ENCODE peak calls at places on chromosomes 13 and 19, in four cellular contexts. One of them, this sample, is unnamed.

GRCh38 chr19:39405930-39406655 is 554 bp upstream of the ZFP36 start:
- DNase-seq in Calu3: no peak
- DNase-seq in HFFc6: no peak
- DNase-seq in lower lobe of right lung: no peak
- DNase-seq in this sample: no peak

GRCh38 chr19:30556230-30556711 is 184.1 kb downstream of the ZNF536 start:
- DNase-seq in Calu3: no peak
- DNase-seq in HFFc6: no peak
- DNase-seq in lower lobe of right lung: no peak
- DNase-seq in this sample: no peak

GRCh38 chr19:50349277-50350057 is 16.0 kb downstream of the NAPSA start:
- DNase-seq in Calu3: no peak
- DNase-seq in HFFc6: no peak
- DNase-seq in lower lobe of right lung: peak; percentile 18
- DNase-seq in this sample: no peak

GRCh38 chr19:5961969-5962945 is 15.7 kb downstream of the RANBP3 start:
- DNase-seq in Calu3: peak; percentile 11
- DNase-seq in HFFc6: no peak
- DNase-seq in lower lobe of right lung: peak; percentile 81
- DNase-seq in this sample: no peak

GRCh38 chr19:54606230-54606629 is 12.8 kb downstream of the LILRA1 start:
- DNase-seq in Calu3: no peak
- DNase-seq in HFFc6: no peak
- DNase-seq in lower lobe of right lung: no peak
- DNase-seq in this sample: no peak

GRCh38 chr13:24148414-24149305 is 11.9 kb upstream of the SPATA13 start:
- DNase-seq in Calu3: peak; percentile 80
- DNase-seq in HFFc6: peak; percentile 99
- DNase-seq in lower lobe of right lung: peak; percentile 60
- DNase-seq in this sample: peak; percentile 96

GRCh38 chr19:14127176-14127575 is 9.2 kb downstream of the ASF1B start:
- DNase-seq in Calu3: no peak
- DNase-seq in HFFc6: no peak
- DNase-seq in lower lobe of right lung: peak; percentile 80
- DNase-seq in this sample: no peak

GRCh38 chr13:23707674-23708073 is 137.5 kb downstream of the TNFRSF19 start:
- DNase-seq in Calu3: peak; percentile 13
- DNase-seq in HFFc6: peak; percentile 46
- DNase-seq in lower lobe of right lung: no peak
- DNase-seq in this sample: no peak

GRCh38 chr13:73171926-73172325 is 113.1 kb downstream of the KLF5 start:
- DNase-seq in Calu3: no peak
- DNase-seq in HFFc6: peak; percentile 23
- DNase-seq in lower lobe of right lung: no peak
- DNase-seq in this sample: no peak

GRCh38 chr19:48338253-48338755 is 13.0 kb downstream of the EMP3 start:
- DNase-seq in Calu3: no peak
- DNase-seq in HFFc6: no peak
- DNase-seq in lower lobe of right lung: no peak
- DNase-seq in this sample: no peak

GRCh38 chr19:35555301-35556005 is 8.0 kb downstream of the ATP4A start:
- DNase-seq in Calu3: peak; percentile 71
- DNase-seq in HFFc6: no peak
- DNase-seq in lower lobe of right lung: no peak
- DNase-seq in this sample: no peak
- TF ChIP-seq CTCF in Calu3: peak; percentile 77
- TF ChIP-seq CTCF in HFFc6: peak; percentile 55
- TF ChIP-seq CTCF in lower lobe of right lung: no peak
- TF ChIP-seq CTCF in this sample: peak; percentile 21

GRCh38 chr13:40161008-40161694 is 505.3 kb downstream of the FOXO1 start:
- DNase-seq in Calu3: no peak
- DNase-seq in HFFc6: no peak
- DNase-seq in lower lobe of right lung: no peak
- DNase-seq in this sample: no peak
- TF ChIP-seq CTCF in Calu3: no peak
- TF ChIP-seq CTCF in HFFc6: no peak
- TF ChIP-seq CTCF in lower lobe of right lung: no peak
- TF ChIP-seq CTCF in this sample: no peak

DNA sequence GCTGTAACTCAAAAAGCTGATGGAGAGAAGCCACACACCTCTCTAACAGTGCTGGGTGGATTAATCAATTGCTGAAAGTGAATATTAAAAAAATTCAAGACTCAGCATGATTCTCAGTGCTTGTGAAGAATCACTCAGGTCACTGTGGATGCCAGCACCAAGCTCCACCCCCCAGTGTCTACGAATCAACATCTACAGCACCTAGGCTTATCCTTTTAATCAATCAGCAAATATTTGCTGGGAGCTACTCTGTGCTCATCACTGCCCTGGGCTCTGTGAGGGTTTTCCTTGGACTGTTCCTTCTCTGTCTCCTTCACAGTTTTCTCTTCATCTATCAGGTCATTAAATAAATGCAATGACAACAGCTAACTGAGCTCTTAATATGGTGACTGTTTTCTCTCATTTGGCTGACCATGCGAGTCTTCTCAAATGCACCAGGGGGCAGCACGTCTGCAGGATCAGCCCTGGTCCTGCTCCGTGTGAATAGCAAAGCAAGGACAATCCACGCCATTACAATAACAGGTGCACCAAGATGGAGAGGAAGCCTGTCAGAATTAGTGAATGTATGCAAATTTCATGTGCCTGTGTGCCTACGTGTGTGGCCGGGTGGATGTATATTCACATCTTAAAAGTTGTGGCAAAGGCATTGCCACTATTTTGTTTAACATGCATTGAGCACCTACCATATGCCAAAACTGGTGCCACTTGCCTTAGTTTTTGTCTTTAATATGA is 14.6 kb upstream of the C13orf42 start:
- DNase-seq in Calu3: peak; percentile 46
- DNase-seq in HFFc6: peak; percentile 41
- DNase-seq in lower lobe of right lung: peak; percentile 63
- DNase-seq in this sample: peak; percentile 18
- TF ChIP-seq CTCF in Calu3: peak; percentile 54
- TF ChIP-seq CTCF in HFFc6: peak; percentile 87
- TF ChIP-seq CTCF in lower lobe of right lung: peak; percentile 74
- TF ChIP-seq CTCF in this sample: peak; percentile 77

GRCh38 chr13:62357887-62358645 is 942.4 kb upstream of the PCDH20 start:
- DNase-seq in Calu3: peak; percentile 11
- DNase-seq in HFFc6: no peak
- DNase-seq in lower lobe of right lung: no peak
- DNase-seq in this sample: peak; percentile 2
- TF ChIP-seq CTCF in Calu3: no peak
- TF ChIP-seq CTCF in HFFc6: no peak
- TF ChIP-seq CTCF in lower lobe of right lung: no peak
- TF ChIP-seq CTCF in this sample: peak; percentile 53

DNA sequence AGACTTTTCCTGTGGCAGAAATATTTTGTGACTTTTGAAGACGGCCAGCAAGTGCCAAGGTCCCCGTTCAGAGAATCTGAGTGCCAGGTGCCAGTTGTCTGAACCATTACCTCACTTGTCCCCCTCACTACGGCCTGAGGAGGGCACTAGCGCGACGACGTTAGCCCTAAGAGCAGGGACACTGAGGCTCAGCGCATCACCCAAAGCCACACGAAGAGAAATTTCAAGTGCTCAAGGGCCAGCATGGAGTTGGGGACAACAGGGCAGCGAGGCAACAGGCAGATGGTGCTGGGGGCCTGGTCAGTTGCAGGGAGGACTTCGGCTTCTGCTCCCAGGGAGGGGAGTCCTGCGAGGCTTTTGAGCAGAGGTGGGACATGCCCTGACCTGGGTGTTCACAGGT is 9.5 kb upstream of the TYK2 start:
- DNase-seq in Calu3: no peak
- DNase-seq in HFFc6: no peak
- DNase-seq in lower lobe of right lung: no peak
- DNase-seq in this sample: no peak
- TF ChIP-seq CTCF in Calu3: no peak
- TF ChIP-seq CTCF in HFFc6: no peak
- TF ChIP-seq CTCF in lower lobe of right lung: peak; percentile 11
- TF ChIP-seq CTCF in this sample: no peak

GRCh38 chr19:29119582-29119981 is 93.4 kb downstream of the UQCRFS1 start:
- DNase-seq in Calu3: peak; percentile 43
- DNase-seq in HFFc6: peak; percentile 6
- DNase-seq in lower lobe of right lung: no peak
- DNase-seq in this sample: no peak
- TF ChIP-seq CTCF in Calu3: peak; percentile 36
- TF ChIP-seq CTCF in HFFc6: peak; percentile 44
- TF ChIP-seq CTCF in lower lobe of right lung: no peak
- TF ChIP-seq CTCF in this sample: peak; percentile 21

GRCh38 chr19:41753159-41753558 is 2.2 kb upstream of the CEACAM6 start:
- DNase-seq in Calu3: peak; percentile 89
- DNase-seq in HFFc6: peak; percentile 8
- DNase-seq in lower lobe of right lung: peak; percentile 87
- DNase-seq in this sample: no peak
- TF ChIP-seq CTCF in Calu3: peak; percentile 96
- TF ChIP-seq CTCF in HFFc6: peak; percentile 90
- TF ChIP-seq CTCF in lower lobe of right lung: peak; percentile 79
- TF ChIP-seq CTCF in this sample: peak; percentile 54

DNA sequence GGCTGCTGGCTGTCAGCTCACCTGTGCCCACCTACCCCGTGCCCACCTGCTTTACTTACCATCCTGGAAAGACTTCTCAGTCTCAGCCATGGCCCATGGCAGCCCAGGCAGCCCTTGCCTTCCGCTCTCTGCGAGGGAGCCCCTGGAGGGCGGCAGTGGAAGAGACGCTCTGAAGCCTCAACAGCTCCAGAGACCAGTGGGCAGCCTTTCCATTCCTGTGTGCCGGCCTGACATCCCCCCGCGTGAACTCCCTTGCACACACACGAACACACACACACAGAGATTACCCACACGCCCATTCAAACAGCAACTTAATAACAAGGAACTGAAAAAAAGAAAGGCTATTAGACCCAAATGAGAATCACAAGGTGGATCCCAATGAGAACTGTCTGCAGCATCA is 14.2 kb upstream of the RASA3 start:
- DNase-seq in Calu3: no peak
- DNase-seq in HFFc6: no peak
- DNase-seq in lower lobe of right lung: no peak
- DNase-seq in this sample: no peak
- TF ChIP-seq CTCF in Calu3: no peak
- TF ChIP-seq CTCF in HFFc6: no peak
- TF ChIP-seq CTCF in lower lobe of right lung: no peak
- TF ChIP-seq CTCF in this sample: no peak

DNA sequence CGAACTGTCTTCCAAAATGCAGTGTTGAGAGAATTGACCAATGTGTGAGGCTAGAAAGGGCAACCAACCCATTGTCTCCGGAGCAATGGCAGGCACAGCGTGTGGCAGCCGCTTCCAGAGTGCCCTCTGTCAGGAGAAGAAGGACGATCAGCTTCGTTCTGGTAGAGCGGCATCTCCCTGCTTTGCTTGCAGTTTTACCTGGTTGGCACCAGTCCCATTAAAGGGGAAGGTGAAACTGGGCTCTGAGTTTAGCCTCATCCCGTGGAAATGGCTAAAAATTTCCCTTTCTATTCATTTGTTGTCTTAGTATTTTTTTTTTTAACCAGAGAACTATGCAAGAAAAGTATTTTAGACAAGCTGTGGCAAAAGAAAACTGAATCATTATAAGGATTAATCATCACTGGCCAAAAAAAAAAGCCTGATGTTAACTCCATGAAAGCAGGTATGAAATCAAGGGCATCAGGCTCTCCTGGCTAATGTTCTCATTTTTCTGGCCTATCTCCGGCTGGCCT is 81.5 kb upstream of the SLC7A1 start:
- DNase-seq in Calu3: peak; percentile 10
- DNase-seq in HFFc6: peak; percentile 27
- DNase-seq in lower lobe of right lung: no peak
- DNase-seq in this sample: no peak
- TF ChIP-seq CTCF in Calu3: no peak
- TF ChIP-seq CTCF in HFFc6: no peak
- TF ChIP-seq CTCF in lower lobe of right lung: no peak
- TF ChIP-seq CTCF in this sample: no peak